ENCODE peak calls at places on chromosome 6, in ten cellular contexts. C, A, H, J, P, Y, R, D, X and I are unnamed samples. For H3K9me3, the result is how much of the 10 kb centered on the place peaks cover.

GRCh38 chr6:73285674-73286283 is 22.8 kb upstream of the KHDC1 start:
- DNase-seq in D (no peak), H (no peak), Y (no peak), X (no peak), R (no peak), P (peak), A (peak), C (peak), J (peak), I (no peak)

GRCh38 chr6:136592930-136593673 is 42.9 kb upstream of the MAP7 start:
- DNase-seq in X (no peak), D (no peak), A (peak), R (no peak), H (no peak), Y (no peak), J (no peak), C (no peak), P (peak), I (no peak)

GRCh38 chr6:18386302-18386976 is 711 bp upstream of the RNF144B start:
- DNase-seq in A (no peak), D (no peak), J (peak), R (no peak), P (no peak), C (no peak), H (no peak), X (peak), Y (no peak), I (peak)

GRCh38 chr6:110738899-110739365 is 76.3 kb downstream of the CDK19 start:
- DNase-seq in A (no peak), X (no peak), P (no peak), D (no peak), C (no peak), H (no peak), R (no peak), J (no peak), Y (no peak), I (peak)

GRCh38 chr6:83368582-83368981 is 62.3 kb downstream of the ME1 start:
- DNase-seq in P (no peak), Y (no peak), A (no peak), R (no peak), H (no peak), C (no peak), X (no peak), J (no peak), D (no peak), I (no peak)

GRCh38 chr6:19723533-19723932 is 113.6 kb upstream of the ID4 start:
- DNase-seq in Y (no peak), P (peak), H (no peak), X (no peak), D (no peak), C (peak), R (no peak), A (peak), J (no peak), I (no peak)

GRCh38 chr6:45898941-45899682 is 116.5 kb downstream of the CLIC5 start:
- DNase-seq in J (no peak), A (no peak), X (no peak), C (no peak), P (no peak), D (no peak), Y (no peak), R (no peak), H (no peak), I (no peak)

GRCh38 chr6:158068156-158068892 is 86.7 kb downstream of the SYNJ2 start:
- DNase-seq in A (no peak), P (no peak), Y (no peak), J (no peak), H (peak), R (no peak), X (no peak), C (no peak), D (no peak), I (no peak)

GRCh38 chr6:154509421-154510143 is 903 bp downstream of the CNKSR3 start:
- DNase-seq in R (no peak), C (peak), H (peak), X (peak), A (peak), Y (no peak), J (peak), D (no peak), P (peak), I (peak)

GRCh38 chr6:6812427-6812826 is 223.9 kb downstream of the LY86 start:
- DNase-seq in D (no peak), R (no peak), H (no peak), C (no peak), J (no peak), Y (no peak), A (no peak), P (no peak), X (no peak), I (no peak)

GRCh38 chr6:56058636-56059035 is 183.2 kb upstream of the BMP5 start:
- DNase-seq in C (no peak), A (no peak), P (no peak), Y (no peak), H (no peak), R (no peak), X (no peak), J (no peak), D (no peak), I (no peak)

GRCh38 chr6:151027936-151028838 is 162.7 kb downstream of the MTHFD1L start:
- DNase-seq in Y (no peak), J (no peak), P (no peak), X (no peak), R (no peak), D (no peak), A (no peak), C (peak), H (no peak), I (no peak)

GRCh38 chr6:127117979-127118504 is 429 bp upstream of the RSPO3 start:
- DNase-seq in Y (no peak), P (peak), D (no peak), J (peak), H (peak), R (no peak), X (no peak), C (no peak), A (no peak), I (peak)

GRCh38 chr6:96116674-96117073 is 100.9 kb downstream of the FUT9 start:
- DNase-seq in Y (no peak), H (no peak), C (no peak), R (no peak), X (no peak), J (peak), P (no peak), A (no peak), D (no peak), I (no peak)

GRCh38 chr6:16060039-16060438 is 68.8 kb upstream of the MYLIP start:
- DNase-seq in J (no peak), H (no peak), Y (no peak), A (no peak), D (no peak), R (no peak), X (no peak), P (no peak), C (no peak), I (no peak)

GRCh38 chr6:126153661-126154060 is 167.3 kb downstream of the TRMT11 start:
- DNase-seq in J (no peak), P (peak), H (no peak), Y (no peak), A (no peak), C (no peak), X (no peak), D (no peak), R (no peak), I (no peak)

GRCh38 chr6:100338090-100338489 is 126.6 kb downstream of the SIM1 start:
- DNase-seq in A (no peak), X (no peak), C (no peak), J (no peak), R (no peak), P (no peak), Y (no peak), D (no peak), H (no peak), I (no peak)

GRCh38 chr6:2589171-2589661 is 161.5 kb downstream of the MYLK4 start:
- DNase-seq in Y (no peak), J (no peak), X (no peak), H (no peak), P (no peak), C (peak), A (peak), D (no peak), R (no peak), I (no peak)

GRCh38 chr6:52284460-52285173 is at the start of gene MCM3:
- DNase-seq in R (peak), H (peak), Y (peak), J (peak), A (peak), P (peak), D (peak), C (peak), X (peak), I (peak)

GRCh38 chr6:88164061-88164460 is 2.1 kb downstream of the CNR1 start:
- DNase-seq in P (no peak), C (no peak), A (no peak), X (no peak), Y (no peak), D (no peak), H (no peak), R (no peak), J (no peak), I (no peak)

GRCh38 chr6:26533532-26533931 is 4.6 kb upstream of the HMGN4 start:
- DNase-seq in D (no peak), Y (no peak), R (no peak), X (no peak), P (no peak), H (no peak), A (no peak), C (no peak), J (no peak), I (no peak)

GRCh38 chr6:2993755-2994317 is 5.9 kb upstream of the NQO2 start:
- DNase-seq in J (no peak), C (no peak), X (no peak), P (no peak), Y (no peak), D (no peak), A (no peak), R (no peak), H (no peak), I (peak)

GRCh38 chr6:79646006-79646405 is 14.9 kb downstream of the SH3BGRL2 start:
- DNase-seq in R (peak), X (no peak), Y (peak), J (no peak), P (no peak), H (no peak), D (no peak), C (no peak), A (no peak), I (no peak)

GRCh38 chr6:66355471-66355870 is 648.4 kb upstream of the EYS start:
- DNase-seq in R (no peak), X (no peak), D (no peak), P (no peak), C (no peak), H (no peak), A (no peak), J (no peak), Y (no peak), I (no peak)

GRCh38 chr6:21595951-21596378 is 2.4 kb downstream of the SOX4 start:
- DNase-seq in D (no peak), X (peak), Y (no peak), J (peak), C (no peak), A (no peak), H (peak), R (peak), P (peak), I (peak)

GRCh38 chr6:26331809-26332226 is 33.2 kb upstream of the BTN3A2 start:
- DNase-seq in D (no peak), A (no peak), X (no peak), J (no peak), H (no peak), C (no peak), R (peak), Y (peak), P (peak), I (no peak)

GRCh38 chr6:117919775-117920492 is 12.9 kb downstream of the SLC35F1 start:
- DNase-seq in R (no peak), X (peak), C (no peak), J (peak), Y (no peak), A (no peak), H (peak), D (peak), P (peak), I (peak)

GRCh38 chr6:158046201-158047119 is 64.8 kb downstream of the SYNJ2 start:
- DNase-seq in P (no peak), Y (no peak), A (no peak), C (no peak), J (no peak), D (no peak), R (no peak), H (peak), X (no peak), I (no peak)

GRCh38 chr6:101614774-101615173 is 221.3 kb downstream of the GRIK2 start:
- DNase-seq in X (no peak), J (no peak), P (peak), Y (no peak), A (peak), R (no peak), H (no peak), C (peak), D (no peak), I (no peak)

GRCh38 chr6:125165256-125165655 is 11.7 kb downstream of the TPD52L1 start:
- DNase-seq in R (no peak), D (no peak), H (no peak), Y (no peak), A (no peak), X (no peak), J (no peak), C (no peak), P (no peak), I (no peak)

GRCh38 chr6:79239538-79240168 is 5.2 kb upstream of the HMGN3 start:
- DNase-seq in D (no peak), C (no peak), P (no peak), J (no peak), R (no peak), Y (no peak), H (no peak), X (no peak), A (no peak), I (no peak)

GRCh38 chr6:89369009-89369408 is 16.5 kb upstream of the UBE2J1 start:
- DNase-seq in A (peak), C (peak), R (no peak), P (peak), J (peak), H (peak), D (no peak), X (peak), Y (no peak), I (peak)

GRCh38 chr6:53761036-53761435 is 33.8 kb upstream of the LRRC1 start:
- DNase-seq in P (no peak), R (no peak), J (no peak), H (no peak), A (no peak), X (no peak), C (no peak), Y (no peak), D (no peak), I (no peak)

GRCh38 chr6:105515054-105515453 is 112.2 kb upstream of the PREP start:
- DNase-seq in Y (no peak), J (no peak), H (no peak), D (no peak), X (no peak), R (no peak), P (no peak), A (no peak), C (no peak), I (no peak)

GRCh38 chr6:117776441-117776840 is 101.2 kb downstream of the NUS1 start:
- DNase-seq in X (no peak), A (peak), R (no peak), D (no peak), Y (no peak), P (peak), C (no peak), J (peak), H (no peak), I (no peak)

DNA sequence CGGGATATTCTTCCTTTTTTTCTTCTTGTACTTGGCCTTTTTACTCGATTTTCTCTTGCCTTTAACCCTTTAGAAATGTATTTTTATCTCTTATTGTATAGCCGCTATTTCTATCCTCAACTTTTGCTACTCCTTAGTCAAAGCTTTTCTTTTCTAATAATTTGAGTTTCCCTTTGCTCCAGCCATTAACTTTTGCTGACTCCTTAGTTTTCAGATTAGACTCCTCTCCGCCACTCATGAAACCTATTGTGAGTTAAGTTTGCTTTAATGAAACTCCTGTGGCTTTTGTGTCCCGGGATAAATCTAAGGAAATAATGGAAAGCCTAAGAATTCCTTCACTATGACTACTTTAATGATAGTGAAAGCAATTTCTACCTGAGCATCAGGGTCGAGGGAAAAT is 590.3 kb upstream of the CITED2 start:
- DNase-seq in J (no peak), Y (no peak), R (no peak), A (no peak), D (no peak), P (no peak), C (no peak), H (no peak), X (no peak), I (no peak)
- H3K4me3 ChIP-seq in J (no peak), Y (no peak), R (no peak), A (no peak), D (no peak), P (no peak), C (no peak), H (no peak), X (no peak), I (no peak)

DNA sequence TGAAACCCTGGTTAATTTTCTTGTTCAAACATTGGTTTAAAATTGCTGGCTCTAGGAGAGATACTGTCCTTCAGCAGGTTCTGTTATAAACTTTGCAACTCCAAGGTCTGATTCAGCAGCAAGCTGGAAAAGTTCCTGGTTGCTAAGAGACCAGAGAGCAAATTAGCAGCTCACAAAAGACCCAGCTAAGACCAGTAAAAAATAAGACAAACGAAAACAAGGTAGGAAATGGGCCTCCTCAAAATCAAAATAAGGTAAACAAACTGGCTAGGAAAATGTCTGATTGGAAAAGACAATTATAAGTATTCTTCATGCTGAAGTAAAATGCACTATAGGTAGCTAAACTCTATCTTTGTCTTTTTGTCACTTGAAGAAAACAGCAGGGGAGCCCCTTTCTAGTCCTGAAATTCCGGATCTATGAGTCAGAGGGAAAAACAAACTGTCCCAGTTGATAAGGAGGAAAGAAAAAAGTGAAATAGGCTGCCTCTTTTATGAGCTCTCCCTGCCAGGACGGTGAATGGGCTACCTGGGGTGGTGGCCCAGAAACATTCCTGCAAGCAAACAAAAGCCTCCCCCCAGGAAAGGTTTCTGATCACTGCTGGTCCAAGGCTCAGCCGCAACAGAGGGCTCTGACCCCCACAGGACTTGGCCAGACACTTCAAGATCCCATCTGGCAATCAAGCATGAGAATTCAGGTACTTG is 41.6 kb downstream of the UNC5CL start:
- DNase-seq in H (no peak), D (no peak), R (no peak), C (peak), Y (no peak), A (peak), P (peak), X (no peak), J (peak), I (no peak)
- H3K27ac ChIP-seq in H (peak), D (no peak), R (no peak), C (peak), Y (no peak), A (no peak), P (peak), X (peak), J (peak), I (peak)

GRCh38 chr6:369559-370431 is 21.8 kb upstream of the IRF4 start:
- DNase-seq in C (no peak), Y (no peak), D (no peak), R (no peak), A (no peak), H (peak), X (no peak), J (no peak), P (no peak), I (no peak)
- H3K9me3 ChIP-seq in C (under half), Y (under half), D (under half), R (under half), A (under half), H (under half), X (under half), J (under half), P (under half), I (under half)

GRCh38 chr6:46921059-46921458 is 679 bp downstream of the ADGRF5 start:
- DNase-seq in A (no peak), R (no peak), D (no peak), X (no peak), Y (no peak), C (no peak), H (no peak), P (no peak), J (no peak), I (no peak)

GRCh38 chr6:46925563-46926253 is 4.0 kb upstream of the ADGRF5 start:
- DNase-seq in P (peak), A (peak), X (no peak), H (no peak), Y (no peak), J (no peak), C (peak), R (no peak), D (no peak), I (peak)

GRCh38 chr6:46923476-46923875 is 1.7 kb upstream of the ADGRF5 start:
- DNase-seq in J (no peak), Y (no peak), P (no peak), D (no peak), C (no peak), R (no peak), X (no peak), H (no peak), A (no peak), I (no peak)

GRCh38 chr6:46918830-46919229 is 2.9 kb downstream of the ADGRF5 start:
- DNase-seq in X (no peak), D (no peak), A (no peak), C (no peak), Y (no peak), H (no peak), J (no peak), P (no peak), R (no peak), I (no peak)

DNA sequence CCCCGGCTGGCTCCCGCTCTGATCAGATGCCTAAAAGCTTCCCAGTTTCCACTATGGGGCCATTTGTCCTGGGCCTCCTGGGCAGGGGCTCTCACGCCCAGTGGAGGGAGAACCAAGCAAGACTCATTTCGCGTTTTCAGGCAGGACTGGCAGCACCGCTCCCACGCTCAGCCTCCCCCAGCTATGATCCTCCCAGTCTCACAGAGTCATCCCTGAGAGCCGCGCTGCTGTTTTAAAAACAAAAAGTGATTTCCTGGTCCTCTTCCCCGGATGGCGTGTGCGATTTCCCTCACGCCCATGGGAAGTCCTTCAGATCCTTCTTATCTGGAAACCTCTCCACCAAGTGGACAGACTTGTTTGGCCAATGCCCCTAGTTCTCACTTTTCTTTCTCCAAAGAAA is at the start of gene ADGRF5:
- DNase-seq in D (no peak), P (no peak), J (no peak), R (no peak), H (no peak), C (no peak), X (peak), Y (no peak), A (no peak), I (peak)
- H3K4me3 ChIP-seq in D (no peak), P (no peak), J (no peak), R (no peak), H (peak), C (no peak), X (peak), Y (no peak), A (no peak), I (peak)

GRCh38 chr6:35016417-35017221 is 124.5 kb downstream of the TCP11 start:
- DNase-seq in J (peak), Y (no peak), A (no peak), H (no peak), P (peak), C (no peak), R (no peak), X (peak), D (no peak), I (peak)
- H3K27ac ChIP-seq in J (peak), Y (no peak), A (no peak), H (peak), P (peak), C (peak), R (no peak), X (peak), D (peak), I (peak)

GRCh38 chr6:38531134-38531533 is 108.6 kb downstream of the BTBD9 start:
- DNase-seq in J (no peak), H (no peak), R (no peak), Y (no peak), D (no peak), P (no peak), C (no peak), A (no peak), X (no peak), I (no peak)

GRCh38 chr6:38528196-38528965 is 111.3 kb downstream of the BTBD9 start:
- DNase-seq in H (peak), P (no peak), R (no peak), D (no peak), C (no peak), J (no peak), X (no peak), A (no peak), Y (no peak), I (no peak)

GRCh38 chr6:38525888-38526287 is 113.8 kb downstream of the BTBD9 start:
- DNase-seq in P (no peak), R (no peak), J (no peak), Y (no peak), H (no peak), X (no peak), A (no peak), D (no peak), C (no peak), I (no peak)

GRCh38 chr6:38524436-38525145 is 115.1 kb downstream of the BTBD9 start:
- DNase-seq in R (no peak), Y (no peak), A (no peak), D (no peak), P (no peak), H (no peak), C (peak), J (no peak), X (no peak), I (no peak)

GRCh38 chr6:38527371-38527770 is 112.4 kb downstream of the BTBD9 start:
- DNase-seq in D (no peak), H (no peak), A (no peak), R (no peak), J (no peak), P (no peak), Y (no peak), X (no peak), C (no peak), I (no peak)
- H3K9me3 ChIP-seq in D (under half), H (under half), A (under half), R (under half), J (under half), P (under half), Y (under half), X (under half), C (under half), I (under half)